ENCODE peak calls at places on chromosomes 7 and 10, in nine cellular contexts. One of them, this sample, is unnamed. For H3K4me1, the result is how much of the 10 kb centered on the place peaks cover.

GRCh38 chr7:155810607-155811559 is 1.4 kb downstream of the SHH start:
- DNase-seq in heart right ventricle: no peak
- DNase-seq in HepG2: no peak
- DNase-seq in CD8-positive, alpha-beta T cell: no peak
- DNase-seq in A549: no peak
- DNase-seq in left ventricle myocardium inferior: no peak
- DNase-seq in heart left ventricle: no peak
- DNase-seq in GM23338: peak
- DNase-seq in tibial artery: no peak
- DNase-seq in this sample: no peak

GRCh38 chr10:61136151-61136550 is 192.2 kb upstream of the RHOBTB1 start:
- DNase-seq in heart right ventricle: no peak
- DNase-seq in HepG2: peak
- DNase-seq in CD8-positive, alpha-beta T cell: no peak
- DNase-seq in A549: peak
- DNase-seq in left ventricle myocardium inferior: no peak
- DNase-seq in heart left ventricle: no peak
- DNase-seq in GM23338: peak
- DNase-seq in tibial artery: no peak
- DNase-seq in this sample: no peak

GRCh38 chr10:969473-970150 is 18.6 kb upstream of the GTPBP4 start:
- DNase-seq in heart right ventricle: no peak
- DNase-seq in HepG2: peak
- DNase-seq in CD8-positive, alpha-beta T cell: no peak
- DNase-seq in A549: no peak
- DNase-seq in left ventricle myocardium inferior: no peak
- DNase-seq in heart left ventricle: no peak
- DNase-seq in GM23338: peak
- DNase-seq in tibial artery: no peak
- DNase-seq in this sample: no peak

GRCh38 chr7:156005202-156005821 is 193.0 kb upstream of the SHH start:
- DNase-seq in heart right ventricle: no peak
- DNase-seq in HepG2: no peak
- DNase-seq in CD8-positive, alpha-beta T cell: peak
- DNase-seq in A549: no peak
- DNase-seq in left ventricle myocardium inferior: no peak
- DNase-seq in heart left ventricle: no peak
- DNase-seq in GM23338: no peak
- DNase-seq in tibial artery: no peak
- DNase-seq in this sample: no peak

GRCh38 chr7:29843106-29843505 is 36.8 kb downstream of the WIPF3 start:
- DNase-seq in heart right ventricle: no peak
- DNase-seq in HepG2: no peak
- DNase-seq in CD8-positive, alpha-beta T cell: no peak
- DNase-seq in A549: no peak
- DNase-seq in left ventricle myocardium inferior: no peak
- DNase-seq in heart left ventricle: no peak
- DNase-seq in GM23338: no peak
- DNase-seq in tibial artery: no peak
- DNase-seq in this sample: no peak

GRCh38 chr7:16348251-16348650 is 73.1 kb downstream of the CRPPA start:
- DNase-seq in heart right ventricle: no peak
- DNase-seq in HepG2: no peak
- DNase-seq in CD8-positive, alpha-beta T cell: no peak
- DNase-seq in A549: no peak
- DNase-seq in left ventricle myocardium inferior: no peak
- DNase-seq in heart left ventricle: no peak
- DNase-seq in GM23338: no peak
- DNase-seq in tibial artery: no peak
- DNase-seq in this sample: no peak

GRCh38 chr7:91034459-91035368 is 229.5 kb upstream of the FZD1 start:
- DNase-seq in heart right ventricle: peak
- DNase-seq in HepG2: peak
- DNase-seq in CD8-positive, alpha-beta T cell: no peak
- DNase-seq in A549: peak
- DNase-seq in left ventricle myocardium inferior: no peak
- DNase-seq in heart left ventricle: peak
- DNase-seq in GM23338: peak
- DNase-seq in tibial artery: peak
- DNase-seq in this sample: peak

GRCh38 chr7:138247568-138248328 is 171.5 kb downstream of the AKR1D1 start:
- DNase-seq in heart right ventricle: no peak
- DNase-seq in HepG2: no peak
- DNase-seq in CD8-positive, alpha-beta T cell: no peak
- DNase-seq in A549: no peak
- DNase-seq in left ventricle myocardium inferior: no peak
- DNase-seq in heart left ventricle: no peak
- DNase-seq in GM23338: peak
- DNase-seq in tibial artery: no peak
- DNase-seq in this sample: no peak

GRCh38 chr7:131336956-131337355 is 9.3 kb downstream of the MKLN1 start:
- DNase-seq in heart right ventricle: no peak
- DNase-seq in HepG2: peak
- DNase-seq in CD8-positive, alpha-beta T cell: no peak
- DNase-seq in A549: peak
- DNase-seq in left ventricle myocardium inferior: no peak
- DNase-seq in heart left ventricle: no peak
- DNase-seq in GM23338: peak
- DNase-seq in tibial artery: no peak
- DNase-seq in this sample: no peak

GRCh38 chr7:47088329-47089067 is 493.4 kb downstream of the TNS3 start:
- DNase-seq in heart right ventricle: peak
- DNase-seq in HepG2: peak
- DNase-seq in CD8-positive, alpha-beta T cell: no peak
- DNase-seq in A549: peak
- DNase-seq in left ventricle myocardium inferior: peak
- DNase-seq in heart left ventricle: peak
- DNase-seq in GM23338: peak
- DNase-seq in tibial artery: peak
- DNase-seq in this sample: peak

GRCh38 chr10:31959461-31960173 is 31.0 kb upstream of the ARHGAP12 start:
- DNase-seq in heart right ventricle: no peak
- DNase-seq in HepG2: peak
- DNase-seq in CD8-positive, alpha-beta T cell: no peak
- DNase-seq in A549: no peak
- DNase-seq in left ventricle myocardium inferior: no peak
- DNase-seq in heart left ventricle: no peak
- DNase-seq in GM23338: no peak
- DNase-seq in tibial artery: no peak
- DNase-seq in this sample: no peak

GRCh38 chr10:22475857-22476600 is 130.7 kb downstream of the SPAG6 start:
- DNase-seq in heart right ventricle: no peak
- DNase-seq in HepG2: no peak
- DNase-seq in CD8-positive, alpha-beta T cell: no peak
- DNase-seq in A549: peak
- DNase-seq in left ventricle myocardium inferior: no peak
- DNase-seq in heart left ventricle: peak
- DNase-seq in GM23338: peak
- DNase-seq in tibial artery: no peak
- DNase-seq in this sample: no peak

GRCh38 chr7:99473315-99473596 is 566 bp downstream of the ZNF789 start:
- DNase-seq in heart right ventricle: no peak
- DNase-seq in HepG2: peak
- DNase-seq in CD8-positive, alpha-beta T cell: no peak
- DNase-seq in A549: peak
- DNase-seq in left ventricle myocardium inferior: no peak
- DNase-seq in heart left ventricle: no peak
- DNase-seq in GM23338: peak
- DNase-seq in tibial artery: no peak
- DNase-seq in this sample: no peak

GRCh38 chr10:58898854-58899573 is 277.4 kb upstream of the PHYHIPL start:
- DNase-seq in heart right ventricle: no peak
- DNase-seq in HepG2: no peak
- DNase-seq in CD8-positive, alpha-beta T cell: no peak
- DNase-seq in A549: no peak
- DNase-seq in left ventricle myocardium inferior: no peak
- DNase-seq in heart left ventricle: no peak
- DNase-seq in GM23338: peak
- DNase-seq in tibial artery: no peak
- DNase-seq in this sample: no peak

GRCh38 chr10:14074062-14074884 is 256.5 kb downstream of the FRMD4A start:
- DNase-seq in heart right ventricle: peak
- DNase-seq in HepG2: peak
- DNase-seq in CD8-positive, alpha-beta T cell: no peak
- DNase-seq in A549: peak
- DNase-seq in left ventricle myocardium inferior: peak
- DNase-seq in heart left ventricle: peak
- DNase-seq in GM23338: peak
- DNase-seq in tibial artery: peak
- DNase-seq in this sample: peak

GRCh38 chr7:117212969-117213877 is 109.6 kb downstream of the WNT2 start:
- DNase-seq in heart right ventricle: peak
- DNase-seq in HepG2: peak
- DNase-seq in CD8-positive, alpha-beta T cell: no peak
- DNase-seq in A549: peak
- DNase-seq in left ventricle myocardium inferior: peak
- DNase-seq in heart left ventricle: no peak
- DNase-seq in GM23338: peak
- DNase-seq in tibial artery: peak
- DNase-seq in this sample: no peak

GRCh38 chr7:111517441-111518037 is 44.8 kb downstream of the IMMP2L start:
- DNase-seq in heart right ventricle: no peak
- DNase-seq in HepG2: no peak
- DNase-seq in CD8-positive, alpha-beta T cell: no peak
- DNase-seq in A549: peak
- DNase-seq in left ventricle myocardium inferior: no peak
- DNase-seq in heart left ventricle: no peak
- DNase-seq in GM23338: no peak
- DNase-seq in tibial artery: no peak
- DNase-seq in this sample: no peak

GRCh38 chr10:47277352-47278151 is 22.4 kb upstream of the GDF10 start:
- DNase-seq in heart right ventricle: no peak
- DNase-seq in HepG2: no peak
- DNase-seq in CD8-positive, alpha-beta T cell: peak
- DNase-seq in A549: no peak
- DNase-seq in left ventricle myocardium inferior: no peak
- DNase-seq in heart left ventricle: no peak
- DNase-seq in GM23338: peak
- DNase-seq in tibial artery: no peak
- DNase-seq in this sample: no peak

GRCh38 chr10:76769161-76769560 is 868.4 kb downstream of the KCNMA1 start:
- DNase-seq in heart right ventricle: no peak
- DNase-seq in HepG2: no peak
- DNase-seq in CD8-positive, alpha-beta T cell: no peak
- DNase-seq in A549: no peak
- DNase-seq in left ventricle myocardium inferior: no peak
- DNase-seq in heart left ventricle: no peak
- DNase-seq in GM23338: no peak
- DNase-seq in tibial artery: no peak
- DNase-seq in this sample: no peak

DNA sequence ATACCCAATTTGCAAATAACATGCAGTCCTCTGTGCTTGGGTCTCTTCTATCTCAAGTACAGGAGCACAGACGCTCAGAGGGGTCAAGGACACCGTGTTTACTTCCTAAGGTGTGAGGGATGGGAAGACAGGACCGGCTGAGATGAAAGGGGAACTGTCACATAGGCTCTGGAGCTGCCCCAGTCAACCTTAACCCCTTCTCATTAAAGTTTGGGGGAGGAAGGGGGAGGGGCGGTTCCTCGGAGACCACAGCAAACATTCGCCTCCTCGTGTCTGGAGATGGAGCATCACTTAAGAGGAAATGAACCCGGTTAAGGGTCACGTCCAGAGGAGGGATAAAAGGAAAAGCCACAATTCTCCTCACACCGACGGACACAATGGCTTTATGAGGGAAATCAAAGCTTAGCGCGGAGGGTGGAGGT is 1.1 kb downstream of the SH3PXD2A start:
- DNase-seq in heart right ventricle: peak
- DNase-seq in HepG2: peak
- DNase-seq in CD8-positive, alpha-beta T cell: no peak
- DNase-seq in A549: peak
- DNase-seq in left ventricle myocardium inferior: no peak
- DNase-seq in heart left ventricle: no peak
- DNase-seq in GM23338: peak
- DNase-seq in tibial artery: no peak
- DNase-seq in this sample: no peak
- TF ChIP-seq CTCF in heart right ventricle: peak
- TF ChIP-seq CTCF in HepG2: no peak
- TF ChIP-seq CTCF in CD8-positive, alpha-beta T cell: no peak
- TF ChIP-seq CTCF in A549: no peak
- TF ChIP-seq CTCF in left ventricle myocardium inferior: no peak
- TF ChIP-seq CTCF in heart left ventricle: no peak
- TF ChIP-seq CTCF in GM23338: peak
- TF ChIP-seq CTCF in tibial artery: no peak
- TF ChIP-seq CTCF in this sample: no peak

GRCh38 chr10:132400547-132401151 is 3.6 kb downstream of the PWWP2B start:
- DNase-seq in heart right ventricle: no peak
- DNase-seq in HepG2: no peak
- DNase-seq in CD8-positive, alpha-beta T cell: no peak
- DNase-seq in A549: no peak
- DNase-seq in left ventricle myocardium inferior: no peak
- DNase-seq in heart left ventricle: no peak
- DNase-seq in GM23338: no peak
- DNase-seq in tibial artery: no peak
- DNase-seq in this sample: peak
- H3K4me1 ChIP-seq in heart right ventricle: under half
- H3K4me1 ChIP-seq in HepG2: under half
- H3K4me1 ChIP-seq in CD8-positive, alpha-beta T cell: under half
- H3K4me1 ChIP-seq in A549: under half
- H3K4me1 ChIP-seq in left ventricle myocardium inferior: half or more
- H3K4me1 ChIP-seq in heart left ventricle: half or more
- H3K4me1 ChIP-seq in GM23338: under half
- H3K4me1 ChIP-seq in tibial artery: under half
- H3K4me1 ChIP-seq in this sample: under half

GRCh38 chr10:81215498-81215897 is 659.5 kb upstream of the NRG3 start:
- DNase-seq in heart right ventricle: no peak
- DNase-seq in HepG2: no peak
- DNase-seq in CD8-positive, alpha-beta T cell: no peak
- DNase-seq in A549: no peak
- DNase-seq in left ventricle myocardium inferior: no peak
- DNase-seq in heart left ventricle: no peak
- DNase-seq in GM23338: no peak
- DNase-seq in tibial artery: no peak
- DNase-seq in this sample: no peak

GRCh38 chr10:81218307-81218706 is 656.7 kb upstream of the NRG3 start:
- DNase-seq in heart right ventricle: no peak
- DNase-seq in HepG2: no peak
- DNase-seq in CD8-positive, alpha-beta T cell: no peak
- DNase-seq in A549: no peak
- DNase-seq in left ventricle myocardium inferior: no peak
- DNase-seq in heart left ventricle: no peak
- DNase-seq in GM23338: no peak
- DNase-seq in tibial artery: no peak
- DNase-seq in this sample: no peak

GRCh38 chr10:81216949-81217348 is 658.0 kb upstream of the NRG3 start:
- DNase-seq in heart right ventricle: no peak
- DNase-seq in HepG2: no peak
- DNase-seq in CD8-positive, alpha-beta T cell: no peak
- DNase-seq in A549: no peak
- DNase-seq in left ventricle myocardium inferior: no peak
- DNase-seq in heart left ventricle: no peak
- DNase-seq in GM23338: no peak
- DNase-seq in tibial artery: no peak
- DNase-seq in this sample: no peak

GRCh38 chr10:81213360-81213759 is 661.6 kb upstream of the NRG3 start:
- DNase-seq in heart right ventricle: no peak
- DNase-seq in HepG2: no peak
- DNase-seq in CD8-positive, alpha-beta T cell: no peak
- DNase-seq in A549: no peak
- DNase-seq in left ventricle myocardium inferior: no peak
- DNase-seq in heart left ventricle: no peak
- DNase-seq in GM23338: no peak
- DNase-seq in tibial artery: no peak
- DNase-seq in this sample: no peak
- H3K27ac ChIP-seq in heart right ventricle: no peak
- H3K27ac ChIP-seq in HepG2: no peak
- H3K27ac ChIP-seq in CD8-positive, alpha-beta T cell: no peak
- H3K27ac ChIP-seq in A549: no peak
- H3K27ac ChIP-seq in left ventricle myocardium inferior: no peak
- H3K27ac ChIP-seq in heart left ventricle: no peak
- H3K27ac ChIP-seq in GM23338: no peak
- H3K27ac ChIP-seq in tibial artery: no peak
- H3K27ac ChIP-seq in this sample: no peak

GRCh38 chr10:116765549-116766162 is 23.3 kb upstream of the HSPA12A start:
- DNase-seq in heart right ventricle: no peak
- DNase-seq in HepG2: no peak
- DNase-seq in CD8-positive, alpha-beta T cell: no peak
- DNase-seq in A549: no peak
- DNase-seq in left ventricle myocardium inferior: no peak
- DNase-seq in heart left ventricle: no peak
- DNase-seq in GM23338: peak
- DNase-seq in tibial artery: no peak
- DNase-seq in this sample: no peak
- TF ChIP-seq CTCF in heart right ventricle: no peak
- TF ChIP-seq CTCF in HepG2: peak
- TF ChIP-seq CTCF in CD8-positive, alpha-beta T cell: no peak
- TF ChIP-seq CTCF in A549: peak
- TF ChIP-seq CTCF in left ventricle myocardium inferior: peak
- TF ChIP-seq CTCF in heart left ventricle: no peak
- TF ChIP-seq CTCF in GM23338: peak
- TF ChIP-seq CTCF in tibial artery: peak
- TF ChIP-seq CTCF in this sample: no peak